ENCODE peak calls at places on chromosomes 1 and 21, in seven cellular contexts. R is endothelial cell, U is body of pancreas, V is lung, M is breast epithelium, G is astrocyte of the spinal cord, A is fibroblast of mammary gland. J is an unnamed sample.

GRCh38 chr1:3816331-3817137 is 20.2 kb upstream of the LRRC47 start:
- DNase-seq in U (no peak), R (no peak), M (no peak), A (no peak), G (no peak), V (no peak), J (no peak)

GRCh38 chr1:162191396-162192322 is 122.2 kb downstream of the NOS1AP start:
- DNase-seq in R (peak), A (no peak), G (no peak), U (peak), M (no peak), V (no peak), J (no peak)

GRCh38 chr1:82894635-82895034 is 1093.9 kb downstream of the ADGRL2 start:
- DNase-seq in G (no peak), R (no peak), M (no peak), V (no peak), U (no peak), A (no peak), J (no peak)

GRCh38 chr21:14632359-14632758 is 86.2 kb upstream of the SAMSN1 start:
- DNase-seq in A (no peak), U (no peak), G (no peak), V (no peak), R (no peak), M (no peak), J (no peak)

GRCh38 chr21:42583150-42583991 is 69.7 kb downstream of the SLC37A1 start:
- DNase-seq in U (no peak), V (no peak), M (peak), R (no peak), A (no peak), G (no peak), J (no peak)

GRCh38 chr1:160210563-160210962 is 5.4 kb downstream of the PEA15 start:
- DNase-seq in A (no peak), R (no peak), G (no peak), V (no peak), U (no peak), M (no peak), J (no peak)

GRCh38 chr1:22132517-22133235 is 10.2 kb downstream of the WNT4 start:
- DNase-seq in M (no peak), U (no peak), A (peak), V (no peak), R (no peak), G (peak), J (peak)

GRCh38 chr1:115184260-115184950 is 95.1 kb upstream of the TSPAN2 start:
- DNase-seq in M (no peak), V (no peak), U (no peak), G (no peak), R (no peak), A (peak), J (peak)

GRCh38 chr1:217953922-217954321 is 322.8 kb downstream of the SPATA17 start:
- DNase-seq in R (no peak), V (no peak), U (peak), A (no peak), G (no peak), M (peak), J (no peak)

GRCh38 chr1:61746768-61747167 is 4.5 kb downstream of the PATJ start:
- DNase-seq in U (no peak), M (no peak), R (no peak), G (peak), V (no peak), A (peak), J (no peak)

GRCh38 chr1:241774017-241774416 is 74.0 kb upstream of the EXO1 start:
- DNase-seq in A (no peak), U (no peak), R (no peak), G (no peak), V (no peak), M (no peak), J (no peak)

GRCh38 chr1:27341525-27342252 is at the start of gene SYTL1:
- DNase-seq in A (peak), U (peak), M (peak), R (peak), V (peak), G (peak), J (peak)

DNA sequence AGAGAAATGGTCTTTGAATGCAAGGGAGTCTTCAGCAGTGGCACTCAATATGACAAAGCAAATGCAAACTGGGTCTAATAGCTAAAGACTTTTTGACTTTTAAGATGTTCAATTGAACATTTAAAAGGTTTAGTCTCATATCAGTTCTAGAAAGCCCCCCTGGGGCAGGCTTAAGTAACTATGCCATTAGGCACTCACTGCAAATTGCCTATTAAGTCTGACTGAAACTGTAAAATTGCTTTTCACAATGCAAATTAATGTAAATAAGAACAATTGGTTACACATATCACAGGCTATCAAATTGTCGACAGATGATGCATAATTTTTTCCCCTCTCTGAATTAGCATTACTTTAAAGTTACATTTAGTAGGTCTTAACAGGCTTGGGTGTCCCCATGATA is 329.2 kb downstream of the LRRIQ3 start:
- DNase-seq in A (no peak), M (no peak), U (no peak), R (no peak), G (no peak), V (no peak), J (no peak)
- TF ChIP-seq CTCF in A (no peak), M (no peak), U (no peak), R (no peak), G (no peak), V (no peak), J (no peak)

GRCh38 chr1:100387209-100387608 is 34.9 kb downstream of the CDC14A start:
- DNase-seq in R (no peak), G (peak), U (no peak), M (no peak), V (no peak), A (peak), J (no peak)
- TF ChIP-seq CTCF in R (no peak), G (no peak), U (no peak), M (no peak), V (no peak), A (no peak), J (no peak)

DNA sequence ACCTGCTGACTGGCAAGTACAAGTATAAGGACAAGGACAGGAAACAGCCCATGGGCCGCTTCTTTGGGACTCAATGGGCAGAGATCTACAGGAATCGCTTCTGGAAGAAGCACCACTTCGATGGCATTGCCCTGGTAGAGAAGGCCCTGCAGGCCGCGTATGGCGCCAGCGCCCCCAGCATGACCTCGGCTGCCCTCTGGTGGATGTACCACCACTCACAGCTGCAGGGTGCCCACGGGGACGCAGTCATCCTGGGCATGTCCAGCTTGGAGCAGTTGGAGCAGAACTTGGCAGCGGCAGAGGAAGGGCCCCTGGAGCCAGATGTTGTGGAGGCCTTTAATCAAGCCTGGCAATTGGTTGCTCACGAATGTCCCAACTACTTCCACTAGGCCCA is 32.0 kb downstream of the SLC16A1 start:
- DNase-seq in R (no peak), U (no peak), G (no peak), M (no peak), V (no peak), A (no peak), J (no peak)
- TF ChIP-seq CTCF in R (no peak), U (no peak), G (no peak), M (no peak), V (no peak), A (no peak), J (peak)

DNA sequence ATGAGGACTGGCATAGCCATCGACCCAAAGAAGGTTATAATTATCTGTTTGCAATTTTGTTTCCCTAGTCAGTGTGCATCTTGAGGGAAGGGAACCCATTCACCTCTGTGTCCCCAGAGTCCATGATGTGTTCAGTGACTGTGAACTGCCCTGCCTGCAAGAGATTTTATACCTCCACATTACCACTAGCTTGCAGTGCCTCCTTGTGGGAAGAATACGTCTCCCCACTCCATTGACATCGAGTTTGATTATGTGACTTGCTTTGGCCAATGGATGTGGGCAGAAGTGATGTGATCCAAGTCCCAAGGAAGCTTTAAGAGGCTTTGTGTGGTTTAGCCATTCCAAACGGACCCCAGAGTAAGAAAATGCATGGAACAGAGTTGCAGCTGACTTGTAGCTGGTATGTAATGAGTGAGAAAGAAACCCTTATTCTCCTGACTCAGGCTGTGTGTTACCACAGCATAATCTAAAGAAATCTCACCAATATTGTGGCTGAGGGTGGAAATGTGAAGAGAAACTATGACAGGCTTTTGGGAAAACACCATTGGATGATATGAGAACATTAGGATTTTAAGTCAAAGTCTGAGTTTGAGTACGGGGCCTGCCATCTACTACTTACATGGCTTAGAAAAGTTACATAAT is 47.8 kb upstream of the NRDC start:
- DNase-seq in V (no peak), M (no peak), A (peak), G (peak), U (no peak), R (peak), J (peak)
- TF ChIP-seq CTCF in V (no peak), M (no peak), A (peak), G (peak), U (no peak), R (no peak), J (peak)